ENCODE peak calls at places on chromosome 2, in seven cellular contexts. One of them, this sample, is unnamed.

GRCh38 chr2:198659471-198659870 is 798.3 kb downstream of the SATB2 start:
- DNase-seq in IMR-90: no peak
- DNase-seq in neuronal stem cell: no peak
- DNase-seq in mesendoderm: no peak
- DNase-seq in H1: no peak
- DNase-seq in mesenchymal stem cell: no peak
- DNase-seq in trophoblast cell: no peak
- DNase-seq in this sample: no peak

GRCh38 chr2:29700560-29700959 is 220.8 kb downstream of the ALK start:
- DNase-seq in IMR-90: peak
- DNase-seq in neuronal stem cell: no peak
- DNase-seq in mesendoderm: no peak
- DNase-seq in H1: no peak
- DNase-seq in mesenchymal stem cell: no peak
- DNase-seq in trophoblast cell: no peak
- DNase-seq in this sample: no peak

GRCh38 chr2:16629044-16629443 is 36.6 kb downstream of the CYRIA start:
- DNase-seq in IMR-90: no peak
- DNase-seq in neuronal stem cell: no peak
- DNase-seq in mesendoderm: no peak
- DNase-seq in H1: no peak
- DNase-seq in mesenchymal stem cell: no peak
- DNase-seq in trophoblast cell: no peak
- DNase-seq in this sample: no peak

GRCh38 chr2:168848220-168848619 is 42.0 kb downstream of the SPC25 start:
- DNase-seq in IMR-90: no peak
- DNase-seq in neuronal stem cell: no peak
- DNase-seq in mesendoderm: peak
- DNase-seq in H1: no peak
- DNase-seq in mesenchymal stem cell: no peak
- DNase-seq in trophoblast cell: no peak
- DNase-seq in this sample: no peak

GRCh38 chr2:80303006-80303741 is 1.4 kb downstream of the LRRTM1 start:
- DNase-seq in IMR-90: no peak
- DNase-seq in neuronal stem cell: no peak
- DNase-seq in mesendoderm: peak
- DNase-seq in H1: peak
- DNase-seq in mesenchymal stem cell: peak
- DNase-seq in trophoblast cell: no peak
- DNase-seq in this sample: peak

GRCh38 chr2:121721926-121722325 is 14.7 kb downstream of the NIFK start:
- DNase-seq in IMR-90: peak
- DNase-seq in neuronal stem cell: no peak
- DNase-seq in mesendoderm: no peak
- DNase-seq in H1: no peak
- DNase-seq in mesenchymal stem cell: peak
- DNase-seq in trophoblast cell: peak
- DNase-seq in this sample: no peak

GRCh38 chr2:3223080-3223923 is 154.3 kb downstream of the EIPR1 start:
- DNase-seq in IMR-90: peak
- DNase-seq in neuronal stem cell: no peak
- DNase-seq in mesendoderm: no peak
- DNase-seq in H1: no peak
- DNase-seq in mesenchymal stem cell: no peak
- DNase-seq in trophoblast cell: no peak
- DNase-seq in this sample: no peak

GRCh38 chr2:234211797-234212196 is 161.3 kb downstream of the SPP2 start:
- DNase-seq in IMR-90: no peak
- DNase-seq in neuronal stem cell: no peak
- DNase-seq in mesendoderm: no peak
- DNase-seq in H1: no peak
- DNase-seq in mesenchymal stem cell: peak
- DNase-seq in trophoblast cell: peak
- DNase-seq in this sample: no peak

GRCh38 chr2:173793649-173794565 is 171.3 kb downstream of the SP3 start:
- DNase-seq in IMR-90: no peak
- DNase-seq in neuronal stem cell: no peak
- DNase-seq in mesendoderm: peak
- DNase-seq in H1: peak
- DNase-seq in mesenchymal stem cell: no peak
- DNase-seq in trophoblast cell: no peak
- DNase-seq in this sample: no peak

GRCh38 chr2:99615247-99615771 is 125.5 kb upstream of the REV1 start:
- DNase-seq in IMR-90: no peak
- DNase-seq in neuronal stem cell: no peak
- DNase-seq in mesendoderm: peak
- DNase-seq in H1: peak
- DNase-seq in mesenchymal stem cell: no peak
- DNase-seq in trophoblast cell: peak
- DNase-seq in this sample: peak

GRCh38 chr2:187527262-187527661 is 27.0 kb downstream of the TFPI start:
- DNase-seq in IMR-90: peak
- DNase-seq in neuronal stem cell: no peak
- DNase-seq in mesendoderm: peak
- DNase-seq in H1: no peak
- DNase-seq in mesenchymal stem cell: peak
- DNase-seq in trophoblast cell: no peak
- DNase-seq in this sample: no peak

GRCh38 chr2:183532514-183532913 is 408.3 kb downstream of the NUP35 start:
- DNase-seq in IMR-90: no peak
- DNase-seq in neuronal stem cell: no peak
- DNase-seq in mesendoderm: peak
- DNase-seq in H1: no peak
- DNase-seq in mesenchymal stem cell: no peak
- DNase-seq in trophoblast cell: peak
- DNase-seq in this sample: peak

GRCh38 chr2:172270278-172271079 is 156.9 kb upstream of the ITGA6 start:
- DNase-seq in IMR-90: peak
- DNase-seq in neuronal stem cell: no peak
- DNase-seq in mesendoderm: peak
- DNase-seq in H1: peak
- DNase-seq in mesenchymal stem cell: peak
- DNase-seq in trophoblast cell: no peak
- DNase-seq in this sample: peak

GRCh38 chr2:235669983-235670962 is 176.4 kb downstream of the AGAP1 start:
- DNase-seq in IMR-90: peak
- DNase-seq in neuronal stem cell: peak
- DNase-seq in mesendoderm: peak
- DNase-seq in H1: peak
- DNase-seq in mesenchymal stem cell: peak
- DNase-seq in trophoblast cell: peak
- DNase-seq in this sample: peak

GRCh38 chr2:99818842-99819241 is 323.5 kb downstream of the AFF3 start:
- DNase-seq in IMR-90: peak
- DNase-seq in neuronal stem cell: no peak
- DNase-seq in mesendoderm: no peak
- DNase-seq in H1: no peak
- DNase-seq in mesenchymal stem cell: no peak
- DNase-seq in trophoblast cell: no peak
- DNase-seq in this sample: no peak

GRCh38 chr2:174492963-174493431 is 6.2 kb upstream of the GPR155 start:
- DNase-seq in IMR-90: no peak
- DNase-seq in neuronal stem cell: no peak
- DNase-seq in mesendoderm: no peak
- DNase-seq in H1: no peak
- DNase-seq in mesenchymal stem cell: no peak
- DNase-seq in trophoblast cell: no peak
- DNase-seq in this sample: no peak

GRCh38 chr2:154623819-154624218 is 74.7 kb upstream of the KCNJ3 start:
- DNase-seq in IMR-90: peak
- DNase-seq in neuronal stem cell: peak
- DNase-seq in mesendoderm: peak
- DNase-seq in H1: no peak
- DNase-seq in mesenchymal stem cell: peak
- DNase-seq in trophoblast cell: peak
- DNase-seq in this sample: peak

GRCh38 chr2:10909050-10909995 is 2.4 kb upstream of the KCNF1 start:
- DNase-seq in IMR-90: no peak
- DNase-seq in neuronal stem cell: peak
- DNase-seq in mesendoderm: peak
- DNase-seq in H1: peak
- DNase-seq in mesenchymal stem cell: peak
- DNase-seq in trophoblast cell: no peak
- DNase-seq in this sample: peak

GRCh38 chr2:149857344-149857743 is 269.8 kb upstream of the MMADHC start:
- DNase-seq in IMR-90: peak
- DNase-seq in neuronal stem cell: no peak
- DNase-seq in mesendoderm: no peak
- DNase-seq in H1: no peak
- DNase-seq in mesenchymal stem cell: peak
- DNase-seq in trophoblast cell: no peak
- DNase-seq in this sample: no peak

GRCh38 chr2:162828545-162828944 is 10.0 kb downstream of the KCNH7 start:
- DNase-seq in IMR-90: no peak
- DNase-seq in neuronal stem cell: no peak
- DNase-seq in mesendoderm: no peak
- DNase-seq in H1: no peak
- DNase-seq in mesenchymal stem cell: no peak
- DNase-seq in trophoblast cell: no peak
- DNase-seq in this sample: no peak

GRCh38 chr2:162824319-162824718 is 14.2 kb downstream of the KCNH7 start:
- DNase-seq in IMR-90: no peak
- DNase-seq in neuronal stem cell: no peak
- DNase-seq in mesendoderm: no peak
- DNase-seq in H1: no peak
- DNase-seq in mesenchymal stem cell: no peak
- DNase-seq in trophoblast cell: peak
- DNase-seq in this sample: no peak

GRCh38 chr2:162826901-162827300 is 11.7 kb downstream of the KCNH7 start:
- DNase-seq in IMR-90: no peak
- DNase-seq in neuronal stem cell: no peak
- DNase-seq in mesendoderm: no peak
- DNase-seq in H1: no peak
- DNase-seq in mesenchymal stem cell: peak
- DNase-seq in trophoblast cell: no peak
- DNase-seq in this sample: no peak

GRCh38 chr2:162821718-162822117 is 16.8 kb downstream of the KCNH7 start:
- DNase-seq in IMR-90: no peak
- DNase-seq in neuronal stem cell: no peak
- DNase-seq in mesendoderm: no peak
- DNase-seq in H1: no peak
- DNase-seq in mesenchymal stem cell: no peak
- DNase-seq in trophoblast cell: no peak
- DNase-seq in this sample: no peak

GRCh38 chr2:162825578-162825977 is 13.0 kb downstream of the KCNH7 start:
- DNase-seq in IMR-90: no peak
- DNase-seq in neuronal stem cell: no peak
- DNase-seq in mesendoderm: no peak
- DNase-seq in H1: no peak
- DNase-seq in mesenchymal stem cell: no peak
- DNase-seq in trophoblast cell: no peak
- DNase-seq in this sample: no peak
- H3K23ac ChIP-seq in IMR-90: no peak
- H3K23ac ChIP-seq in neuronal stem cell: no peak
- H3K23ac ChIP-seq in mesendoderm: no peak
- H3K23ac ChIP-seq in H1: no peak
- H3K23ac ChIP-seq in mesenchymal stem cell: no peak
- H3K23ac ChIP-seq in trophoblast cell: no peak
- H3K23ac ChIP-seq in this sample: no peak

GRCh38 chr2:69186614-69187013 is 173.6 kb downstream of the ANTXR1 start:
- DNase-seq in IMR-90: no peak
- DNase-seq in neuronal stem cell: no peak
- DNase-seq in mesendoderm: no peak
- DNase-seq in H1: no peak
- DNase-seq in mesenchymal stem cell: no peak
- DNase-seq in trophoblast cell: no peak
- DNase-seq in this sample: no peak
- H3K23ac ChIP-seq in IMR-90: no peak
- H3K23ac ChIP-seq in neuronal stem cell: no peak
- H3K23ac ChIP-seq in mesendoderm: no peak
- H3K23ac ChIP-seq in H1: no peak
- H3K23ac ChIP-seq in mesenchymal stem cell: no peak
- H3K23ac ChIP-seq in trophoblast cell: no peak
- H3K23ac ChIP-seq in this sample: no peak

GRCh38 chr2:86213056-86213455 is 13.8 kb downstream of the MRPL35 start:
- DNase-seq in IMR-90: no peak
- DNase-seq in neuronal stem cell: no peak
- DNase-seq in mesendoderm: no peak
- DNase-seq in H1: no peak
- DNase-seq in mesenchymal stem cell: no peak
- DNase-seq in trophoblast cell: no peak
- DNase-seq in this sample: no peak
- H3K23ac ChIP-seq in IMR-90: no peak
- H3K23ac ChIP-seq in neuronal stem cell: no peak
- H3K23ac ChIP-seq in mesendoderm: no peak
- H3K23ac ChIP-seq in H1: no peak
- H3K23ac ChIP-seq in mesenchymal stem cell: no peak
- H3K23ac ChIP-seq in trophoblast cell: no peak
- H3K23ac ChIP-seq in this sample: no peak

DNA sequence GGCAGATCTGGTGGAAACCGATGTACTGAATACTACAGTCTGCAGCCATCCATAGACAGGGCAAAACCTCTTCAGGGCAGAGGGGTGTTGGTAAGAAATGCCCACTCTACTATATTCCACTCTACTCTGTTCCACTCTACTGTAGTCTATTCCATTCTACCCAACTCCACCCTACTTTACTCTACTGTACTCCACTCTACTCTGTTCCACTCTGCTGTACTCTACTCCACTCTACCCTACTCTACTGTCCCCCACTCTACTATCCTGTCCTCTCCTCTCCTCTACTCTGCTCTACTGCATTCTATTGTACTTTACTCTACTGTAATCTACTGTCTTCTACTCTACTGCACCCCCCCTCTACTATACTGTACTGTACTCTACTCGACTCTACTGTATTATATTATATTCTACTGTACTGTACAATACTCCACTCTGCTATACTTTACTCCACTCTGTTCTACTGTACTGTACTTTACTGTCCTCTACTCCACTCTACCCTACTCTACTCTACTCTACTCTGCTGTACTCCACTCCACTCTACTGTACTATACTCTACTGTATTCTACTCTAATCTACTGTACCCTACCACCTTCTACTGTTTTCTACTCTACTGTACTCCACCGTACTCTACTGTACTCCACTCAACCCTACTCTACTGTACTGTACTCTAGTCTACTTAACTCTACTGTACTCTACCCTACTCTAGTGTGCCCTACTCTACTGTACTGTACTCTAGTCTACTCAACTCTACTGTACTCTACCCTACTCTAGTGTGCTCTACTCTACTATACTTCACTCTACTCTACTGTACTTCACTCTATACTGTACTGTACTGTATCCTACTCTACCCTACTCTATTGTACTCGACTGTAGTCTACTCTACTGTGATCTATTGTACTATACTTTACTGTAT is 17.0 kb upstream of the FOXI3 start:
- DNase-seq in IMR-90: no peak
- DNase-seq in neuronal stem cell: no peak
- DNase-seq in mesendoderm: no peak
- DNase-seq in H1: no peak
- DNase-seq in mesenchymal stem cell: no peak
- DNase-seq in trophoblast cell: no peak
- DNase-seq in this sample: no peak
- H3K23ac ChIP-seq in IMR-90: no peak
- H3K23ac ChIP-seq in neuronal stem cell: no peak
- H3K23ac ChIP-seq in mesendoderm: no peak
- H3K23ac ChIP-seq in H1: no peak
- H3K23ac ChIP-seq in mesenchymal stem cell: no peak
- H3K23ac ChIP-seq in trophoblast cell: no peak
- H3K23ac ChIP-seq in this sample: no peak